ENCODE peak calls at places on chromosomes 1 and 21, in ten cellular contexts. Z, H, I, R, S, C, T, Q, G and B are unnamed samples.

GRCh38 chr1:9269078-9269501 is 23.6 kb upstream of the SPSB1 start:
- DNase-seq in T (no peak), Z (no peak), S (peak), C (no peak), H (no peak), Q (no peak), G (no peak), I (no peak), R (no peak), B (no peak)

GRCh38 chr1:92299477-92300125 is 742 bp downstream of the RPAP2 start:
- DNase-seq in G (no peak), R (no peak), Z (no peak), H (no peak), C (no peak), Q (no peak), S (peak), T (no peak), I (no peak), B (no peak)

GRCh38 chr1:26372039-26372438 is 511 bp downstream of the ZNF683 start:
- DNase-seq in Z (no peak), T (no peak), G (no peak), Q (no peak), S (peak), I (no peak), R (no peak), H (no peak), C (no peak), B (no peak)

GRCh38 chr1:35807614-35808375 is at the start of gene AGO4:
- DNase-seq in C (no peak), R (peak), T (peak), I (peak), H (peak), Q (peak), S (peak), Z (peak), G (peak), B (peak)

GRCh38 chr1:108612496-108612895 is 48.4 kb downstream of the HENMT1 start:
- DNase-seq in Z (no peak), S (no peak), C (no peak), T (no peak), I (no peak), G (no peak), H (no peak), R (no peak), Q (no peak), B (no peak)

GRCh38 chr1:198548890-198549289 is 8.4 kb upstream of the ATP6V1G3 start:
- DNase-seq in H (no peak), Z (no peak), Q (no peak), G (no peak), T (no peak), C (no peak), R (no peak), S (no peak), I (no peak), B (no peak)

GRCh38 chr21:38486705-38487104 is 11.6 kb downstream of the ERG start:
- DNase-seq in G (no peak), H (no peak), I (no peak), C (no peak), T (no peak), R (no peak), Z (no peak), Q (no peak), S (peak), B (no peak)

GRCh38 chr1:184050631-184051030 is 899 bp upstream of the TSEN15 start:
- DNase-seq in T (no peak), I (no peak), G (no peak), Q (no peak), Z (no peak), S (no peak), H (no peak), R (no peak), C (no peak), B (no peak)

GRCh38 chr1:247638781-247639180 is 33.4 kb downstream of the OR2G3 start:
- DNase-seq in C (no peak), Q (no peak), T (no peak), S (no peak), I (no peak), H (no peak), Z (no peak), R (no peak), G (no peak), B (no peak)

GRCh38 chr1:95049935-95050334 is 22.8 kb downstream of the ALG14 start:
- DNase-seq in I (no peak), S (no peak), G (no peak), H (no peak), R (no peak), Q (no peak), T (no peak), Z (no peak), C (no peak), B (no peak)

GRCh38 chr1:87513270-87513669 is 184.6 kb downstream of the LMO4 start:
- DNase-seq in R (no peak), Q (no peak), G (peak), I (no peak), T (no peak), Z (peak), C (no peak), H (no peak), S (no peak), B (no peak)

GRCh38 chr1:67149179-67149770 is 14.5 kb upstream of the C1orf141 start:
- DNase-seq in G (peak), R (peak), S (peak), C (peak), T (peak), H (peak), Q (peak), Z (peak), I (peak), B (peak)

GRCh38 chr1:65250826-65251225 is 58.5 kb upstream of the DNAJC6 start:
- DNase-seq in S (no peak), Z (no peak), T (no peak), G (no peak), C (no peak), R (no peak), I (no peak), H (no peak), Q (no peak), B (no peak)

GRCh38 chr1:41540886-41541591 is 56.6 kb upstream of the EDN2 start:
- DNase-seq in C (no peak), Q (no peak), Z (peak), R (no peak), G (no peak), I (peak), T (no peak), H (no peak), S (peak), B (no peak)

GRCh38 chr1:40653851-40654537 is 11.5 kb downstream of the RIMS3 start:
- DNase-seq in I (no peak), S (no peak), Q (no peak), H (no peak), G (no peak), Z (no peak), R (no peak), T (no peak), C (no peak), B (no peak)

GRCh38 chr1:178019622-178020021 is 49.8 kb upstream of the SEC16B start:
- DNase-seq in Q (no peak), Z (no peak), R (no peak), G (no peak), I (no peak), S (peak), T (no peak), C (no peak), H (no peak), B (no peak)

GRCh38 chr1:70150444-70150843 is 54.9 kb downstream of the LRRC40 start:
- DNase-seq in C (no peak), R (no peak), Z (no peak), G (no peak), Q (no peak), T (no peak), I (no peak), S (no peak), H (no peak), B (no peak)

GRCh38 chr1:216750031-216750627 is 26.9 kb upstream of the ESRRG start:
- DNase-seq in R (peak), G (peak), T (no peak), H (peak), Z (peak), I (peak), S (peak), Q (peak), C (peak), B (no peak)

GRCh38 chr1:94383966-94384408 is 34.2 kb upstream of the ABCD3 start:
- DNase-seq in G (no peak), T (no peak), I (no peak), H (peak), R (no peak), S (no peak), Z (no peak), Q (no peak), C (no peak), B (no peak)

GRCh38 chr1:164576311-164577271 is 17.6 kb downstream of the PBX1 start:
- DNase-seq in Q (peak), H (no peak), I (peak), T (no peak), S (no peak), Z (no peak), R (no peak), G (no peak), C (no peak), B (no peak)

GRCh38 chr21:32411366-32412161 is 942 bp upstream of the EVA1C start:
- DNase-seq in H (peak), Z (no peak), G (no peak), I (peak), C (peak), Q (peak), T (peak), R (peak), S (peak), B (peak)

GRCh38 chr1:116126281-116126680 is 15.1 kb downstream of the MAB21L3 start:
- DNase-seq in G (no peak), S (no peak), C (no peak), H (no peak), T (no peak), Q (no peak), I (no peak), Z (no peak), R (no peak), B (no peak)

GRCh38 chr1:43067233-43067745 is 104.8 kb downstream of the EBNA1BP2 start:
- DNase-seq in G (no peak), S (no peak), C (no peak), H (no peak), R (no peak), Q (no peak), T (no peak), Z (no peak), I (no peak), B (no peak)

GRCh38 chr1:8813016-8813763 is 4.2 kb downstream of the RERE start:
- DNase-seq in S (peak), C (no peak), Q (no peak), I (no peak), G (no peak), R (no peak), Z (no peak), H (no peak), T (no peak), B (no peak)

GRCh38 chr1:15950763-15951295 is 25.1 kb downstream of the ZBTB17 start:
- DNase-seq in G (no peak), Z (peak), H (peak), S (no peak), Q (no peak), T (peak), C (no peak), R (no peak), I (peak), B (peak)

GRCh38 chr1:218284377-218284916 is 646 bp upstream of the RRP15 start:
- DNase-seq in R (no peak), G (no peak), Q (no peak), H (peak), C (no peak), S (no peak), Z (no peak), T (no peak), I (peak), B (no peak)

GRCh38 chr1:32886012-32886827 is at the start of gene HPCA:
- DNase-seq in Q (peak), T (peak), Z (peak), H (peak), S (peak), I (peak), C (no peak), R (peak), G (peak), B (peak)

GRCh38 chr1:66048011-66048410 is 255.3 kb downstream of the PDE4B start:
- DNase-seq in H (no peak), R (no peak), T (no peak), Q (no peak), I (no peak), S (no peak), G (no peak), Z (no peak), C (no peak), B (no peak)

GRCh38 chr1:159756397-159756796 is 24.4 kb upstream of the DUSP23 start:
- DNase-seq in Z (no peak), R (no peak), H (peak), T (no peak), C (no peak), I (no peak), Q (no peak), S (no peak), G (no peak), B (no peak)

GRCh38 chr1:56255516-56256181 is 323.7 kb downstream of the PLPP3 start:
- DNase-seq in G (no peak), R (no peak), T (no peak), S (no peak), Z (no peak), H (peak), C (no peak), Q (no peak), I (peak), B (no peak)

GRCh38 chr21:38486221-38486620 is 12.1 kb downstream of the ERG start:
- DNase-seq in S (peak), C (no peak), H (no peak), Q (no peak), I (peak), G (no peak), Z (peak), T (no peak), R (no peak), B (no peak)

GRCh38 chr1:218585565-218586184 is 240.5 kb downstream of the TGFB2 start:
- DNase-seq in H (peak), T (no peak), R (no peak), C (no peak), I (no peak), Z (peak), G (peak), S (peak), Q (no peak), B (no peak)

GRCh38 chr1:110916669-110917306 is 43.8 kb downstream of the CD53 start:
- DNase-seq in R (no peak), Z (peak), H (peak), T (peak), S (peak), Q (no peak), C (no peak), I (no peak), G (no peak), B (peak)

GRCh38 chr1:7669559-7670208 is 101.4 kb upstream of the VAMP3 start:
- DNase-seq in C (peak), Z (no peak), G (peak), Q (peak), T (peak), S (peak), H (peak), I (no peak), R (peak), B (peak)

GRCh38 chr1:57549280-57549679 is 125.4 kb upstream of the DAB1 start:
- DNase-seq in T (no peak), S (no peak), H (no peak), R (no peak), Q (no peak), Z (no peak), I (no peak), C (no peak), G (no peak), B (no peak)